ENCODE peak calls at places on chromosomes 7 and 10, in seven cellular contexts. U is BJ, J is fibroblast of lung, V is ascending aorta, T is fibroblast of mammary gland, W is fibroblast of the aortic adventitia, R is cardiac fibroblast. C is an unnamed sample.

GRCh38 chr7:120898710-120899499 is 41.0 kb upstream of the TSPAN12 start:
- DNase-seq in V (no peak), R (no peak), W (no peak), J (no peak), T (no peak), U (no peak), C (no peak)

GRCh38 chr10:91785851-91786250 is 12.4 kb upstream of the TNKS2 start:
- DNase-seq in R (no peak), V (no peak), U (no peak), T (no peak), W (no peak), J (no peak), C (peak)

GRCh38 chr7:115475774-115476407 is 554.0 kb downstream of the MDFIC start:
- DNase-seq in V (no peak), J (peak), W (no peak), R (no peak), T (no peak), U (no peak), C (no peak)

GRCh38 chr10:124338276-124338915 is 80.3 kb downstream of the OAT start:
- DNase-seq in V (no peak), T (no peak), U (no peak), R (no peak), W (no peak), J (no peak), C (no peak)

GRCh38 chr7:30929686-30930085 is 18.0 kb downstream of the AQP1 start:
- DNase-seq in T (no peak), R (no peak), J (no peak), W (no peak), U (no peak), V (no peak), C (no peak)

GRCh38 chr10:22712959-22713852 is 1.2 kb downstream of the PIP4K2A start:
- DNase-seq in U (no peak), R (peak), W (no peak), T (peak), V (no peak), J (no peak), C (no peak)

GRCh38 chr7:24378871-24379608 is 95.0 kb downstream of the NPY start:
- DNase-seq in J (peak), U (no peak), R (peak), W (peak), T (peak), V (no peak), C (peak)

GRCh38 chr10:122246830-122247520 is 24.1 kb upstream of the BTBD16 start:
- DNase-seq in J (no peak), R (no peak), U (no peak), T (no peak), W (no peak), V (no peak), C (no peak)

GRCh38 chr7:31938650-31939049 is 131.6 kb downstream of the PDE1C start:
- DNase-seq in U (no peak), J (peak), V (no peak), W (no peak), R (no peak), T (peak), C (peak)

GRCh38 chr10:27637601-27638000 is 108.0 kb downstream of the MKX start:
- DNase-seq in T (no peak), U (no peak), W (no peak), J (no peak), V (no peak), R (no peak), C (no peak)

GRCh38 chr7:1200045-1200444 is 32.6 kb upstream of the UNCX start:
- DNase-seq in U (no peak), J (peak), W (peak), R (peak), T (peak), V (no peak), C (no peak)

GRCh38 chr7:131895541-131896173 is 339.2 kb upstream of the PODXL start:
- DNase-seq in V (no peak), W (peak), R (peak), T (peak), J (peak), U (peak), C (peak)

GRCh38 chr10:101044117-101044516 is 13.1 kb downstream of the SFXN3 start:
- DNase-seq in R (no peak), U (no peak), W (no peak), J (no peak), T (no peak), V (no peak), C (no peak)
- H3K4me3 ChIP-seq in R (no peak), U (no peak), W (no peak), J (no peak), T (no peak), V (no peak), C (no peak)

GRCh38 chr10:115436999-115437398 is 343.8 kb downstream of the ATRNL1 start:
- DNase-seq in U (no peak), R (no peak), V (no peak), J (no peak), T (no peak), W (no peak), C (no peak)

GRCh38 chr10:115441907-115442520 is 348.8 kb downstream of the ATRNL1 start:
- DNase-seq in V (no peak), U (no peak), R (no peak), J (no peak), W (no peak), T (no peak), C (no peak)
- TF ChIP-seq CTCF in V (no peak), U (no peak), R (no peak), J (peak), W (no peak), T (no peak), C (no peak)

GRCh38 chr10:115094605-115095004 is 1.4 kb downstream of the ATRNL1 start:
- DNase-seq in V (no peak), T (no peak), W (no peak), J (no peak), U (no peak), R (no peak), C (no peak)
- H3K4me3 ChIP-seq in V (peak), T (no peak), W (no peak), J (no peak), U (no peak), R (no peak), C (no peak)

GRCh38 chr10:63887026-63887589 is 365.9 kb downstream of the REEP3 start:
- DNase-seq in R (no peak), U (no peak), J (no peak), V (no peak), T (no peak), W (no peak), C (no peak)
- TF ChIP-seq CTCF in R (peak), U (no peak), J (no peak), V (no peak), T (no peak), W (no peak), C (no peak)